ENCODE peak calls at places on chromosomes 11 and 22, in five cellular contexts. Y is breast epithelium; C is Peyer's patch; Q is heart right ventricle; V is naive thymus-derived CD4-positive, alpha-beta T cell. L is an unnamed sample.

GRCh38 chr22:30340911-30341685 is 14.4 kb upstream of the TBC1D10A start:
- DNase-seq in Y (no peak), C (no peak), Q (peak; percentile 79), V (no peak), L (no peak)

GRCh38 chr22:37126383-37126782 is 16.9 kb upstream of the TMPRSS6 start:
- DNase-seq in Y (no peak), C (no peak), Q (no peak), V (no peak), L (no peak)

GRCh38 chr11:2794947-2795346 is 90.6 kb downstream of the CDKN1C start:
- DNase-seq in Y (peak; percentile 47), C (no peak), Q (peak; percentile 10), V (no peak), L (no peak)

GRCh38 chr22:46278656-46279645 is 11.1 kb downstream of the TTC38 start:
- DNase-seq in Y (no peak), C (no peak), Q (no peak), V (no peak), L (no peak)

GRCh38 chr11:99316761-99317475 is 296.2 kb downstream of the CNTN5 start:
- DNase-seq in Y (no peak), C (no peak), Q (peak; percentile 37), V (no peak), L (no peak)

GRCh38 chr11:128766687-128767086 is 72.8 kb downstream of the FLI1 start:
- DNase-seq in Y (no peak), C (no peak), Q (peak; percentile 54), V (no peak), L (no peak)

GRCh38 chr22:27387561-27387960 is 414.0 kb downstream of the MN1 start:
- DNase-seq in Y (no peak), C (peak; percentile 6), Q (no peak), V (no peak), L (no peak)

GRCh38 chr22:39208013-39208680 is 36.6 kb downstream of the PDGFB start:
- DNase-seq in Y (no peak), C (no peak), Q (no peak), V (no peak), L (no peak)

GRCh38 chr22:29947410-29948387 is 64.7 kb downstream of the MTMR3 start:
- DNase-seq in Y (no peak), C (no peak), Q (no peak), V (no peak), L (no peak)

GRCh38 chr11:121933694-121934093 is 182.3 kb downstream of the BLID start:
- DNase-seq in Y (no peak), C (no peak), Q (no peak), V (no peak), L (no peak)

GRCh38 chr11:66880484-66881211 is 23.8 kb downstream of the LRFN4 start:
- DNase-seq in Y (peak; percentile 82), C (no peak), Q (no peak), V (no peak), L (no peak)

GRCh38 chr22:19827341-19828034 is 27.2 kb downstream of the GNB1L start:
- DNase-seq in Y (no peak), C (no peak), Q (no peak), V (no peak), L (no peak)

DNA sequence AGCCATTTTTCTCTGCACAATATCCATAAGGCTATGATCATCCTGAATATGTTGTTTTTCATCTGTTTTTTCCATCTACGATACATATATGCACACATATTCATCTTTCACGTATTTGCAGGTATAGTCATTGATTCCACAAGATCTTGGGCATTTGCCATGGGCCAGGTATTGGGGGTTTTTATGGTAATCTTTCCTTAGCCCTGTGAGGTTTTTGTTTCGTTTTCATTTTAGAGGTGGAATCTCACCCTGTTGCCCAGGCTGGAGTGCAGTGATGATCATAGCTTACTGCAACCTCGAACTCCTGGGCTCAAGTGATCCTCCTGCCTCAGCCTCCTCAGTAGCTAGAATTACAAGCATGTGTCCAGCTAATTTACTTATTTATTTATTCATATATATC is 20.0 kb downstream of the CD6 start:
- DNase-seq in Y (no peak), C (no peak), Q (no peak), V (no peak), L (no peak)
- H3K4me1 ChIP-seq in Y (no peaks in the 10 kb centered on the region), C (peaks cover 4% of the 10 kb centered on the region), Q (no peaks in the 10 kb centered on the region), V (peaks cover 87% of the 10 kb centered on the region), L (peaks cover 75% of the 10 kb centered on the region)

DNA sequence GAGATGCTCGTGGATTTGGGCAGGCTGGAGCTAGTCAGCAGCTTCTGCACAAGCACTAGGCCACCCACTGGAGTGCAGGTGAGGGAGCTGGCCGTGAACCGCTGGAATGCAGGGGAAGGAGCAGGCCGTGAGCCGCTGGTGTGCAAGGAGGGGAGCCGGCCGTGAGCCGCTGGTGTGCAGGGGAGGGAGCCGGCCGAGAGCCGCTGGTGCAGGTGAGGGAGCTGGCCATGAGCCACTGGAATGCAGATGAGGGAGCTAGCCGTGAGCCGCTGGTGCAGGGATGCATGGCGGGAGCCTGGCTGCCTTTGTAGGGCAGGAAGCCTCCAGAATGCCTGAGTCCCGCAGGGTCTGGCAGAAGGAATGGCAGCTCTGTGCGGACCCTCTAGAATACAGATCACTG is 4220.0 kb upstream of the OR11H1 start:
- DNase-seq in Y (no peak), C (no peak), Q (no peak), V (no peak), L (no peak)
- H3K9me3 ChIP-seq in Y (peaks cover 39% of the 10 kb centered on the region), C (no peaks in the 10 kb centered on the region), Q (peaks cover 95% of the 10 kb centered on the region), V (no peaks in the 10 kb centered on the region), L (no peaks in the 10 kb centered on the region)

GRCh38 chr11:12243511-12243910 is 133.1 kb downstream of the MICAL2 start:
- DNase-seq in Y (no peak), C (no peak), Q (no peak), V (no peak), L (no peak)
- H3K4me3 ChIP-seq in Y (no peak overlapping the region), C (no peak overlapping the region), Q (no peak overlapping the region), V (no peak overlapping the region), L (no peak overlapping the region)

DNA sequence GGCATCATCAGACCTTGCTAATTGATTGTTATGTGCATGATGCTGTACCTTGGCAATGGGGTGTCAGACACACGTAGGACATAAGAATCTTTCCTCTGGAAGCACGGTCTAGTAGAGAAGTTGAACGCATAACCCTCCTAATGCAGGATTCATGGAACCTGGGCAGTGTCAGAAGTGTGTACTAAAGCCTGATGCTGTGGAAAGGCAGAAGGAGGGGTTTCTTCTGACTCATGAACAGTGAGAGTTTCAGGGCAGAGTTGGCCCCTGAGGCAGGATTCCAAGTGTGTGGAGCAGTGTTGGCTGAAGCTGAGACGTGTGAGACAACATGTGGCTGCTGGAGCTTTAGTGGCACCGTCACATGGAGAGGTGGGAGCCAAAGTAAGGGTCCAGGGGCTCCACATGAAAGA is 3.5 kb downstream of the PANX1 start:
- DNase-seq in Y (no peak), C (no peak), Q (no peak), V (no peak), L (no peak)
- H3K4me1 ChIP-seq in Y (no peaks in the 10 kb centered on the region), C (no peaks in the 10 kb centered on the region), Q (peaks cover 39% of the 10 kb centered on the region), V (peaks cover 29% of the 10 kb centered on the region), L (peaks cover 17% of the 10 kb centered on the region)

DNA sequence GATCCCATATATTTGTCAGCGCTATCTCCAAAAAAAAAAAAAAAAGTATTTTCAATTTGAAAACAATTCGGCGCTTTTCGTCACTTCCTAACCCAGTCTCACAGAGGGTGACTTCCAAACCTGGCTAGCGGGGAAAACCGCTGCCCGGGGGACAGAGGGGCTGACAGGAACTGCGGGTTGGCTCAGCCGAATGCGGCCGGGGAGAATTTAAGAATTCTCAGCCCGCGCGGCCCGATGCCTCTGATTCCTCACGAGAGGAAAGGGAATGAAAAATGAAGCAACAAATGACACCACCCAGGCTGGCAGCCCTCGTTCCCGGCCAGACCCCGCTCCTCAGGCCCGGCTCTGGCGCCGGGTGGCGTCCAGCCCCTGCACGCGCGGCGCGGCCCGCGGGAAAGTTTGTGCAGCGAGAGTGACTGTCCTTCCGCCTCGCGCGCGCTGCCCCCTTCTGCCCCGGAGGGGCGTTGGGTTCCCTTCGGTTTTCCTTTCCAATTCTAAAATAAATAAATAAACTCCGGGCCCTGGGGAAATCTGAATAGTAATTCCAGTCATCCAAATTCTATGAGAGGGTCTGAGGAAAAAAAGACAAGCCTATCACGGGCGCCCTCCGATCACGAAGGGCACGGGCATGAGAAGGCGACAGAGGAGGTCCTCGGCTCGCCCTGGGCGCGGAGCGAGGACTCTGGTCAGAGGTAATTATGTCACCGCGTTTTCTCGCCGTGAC is 4.8 kb upstream of the PAX6 start:
- DNase-seq in Y (no peak), C (no peak), Q (no peak), V (no peak), L (no peak)
- H3K9me3 ChIP-seq in Y (no peaks in the 10 kb centered on the region), C (no peaks in the 10 kb centered on the region), Q (no peaks in the 10 kb centered on the region), V (no peaks in the 10 kb centered on the region), L (peaks cover 5% of the 10 kb centered on the region)

DNA sequence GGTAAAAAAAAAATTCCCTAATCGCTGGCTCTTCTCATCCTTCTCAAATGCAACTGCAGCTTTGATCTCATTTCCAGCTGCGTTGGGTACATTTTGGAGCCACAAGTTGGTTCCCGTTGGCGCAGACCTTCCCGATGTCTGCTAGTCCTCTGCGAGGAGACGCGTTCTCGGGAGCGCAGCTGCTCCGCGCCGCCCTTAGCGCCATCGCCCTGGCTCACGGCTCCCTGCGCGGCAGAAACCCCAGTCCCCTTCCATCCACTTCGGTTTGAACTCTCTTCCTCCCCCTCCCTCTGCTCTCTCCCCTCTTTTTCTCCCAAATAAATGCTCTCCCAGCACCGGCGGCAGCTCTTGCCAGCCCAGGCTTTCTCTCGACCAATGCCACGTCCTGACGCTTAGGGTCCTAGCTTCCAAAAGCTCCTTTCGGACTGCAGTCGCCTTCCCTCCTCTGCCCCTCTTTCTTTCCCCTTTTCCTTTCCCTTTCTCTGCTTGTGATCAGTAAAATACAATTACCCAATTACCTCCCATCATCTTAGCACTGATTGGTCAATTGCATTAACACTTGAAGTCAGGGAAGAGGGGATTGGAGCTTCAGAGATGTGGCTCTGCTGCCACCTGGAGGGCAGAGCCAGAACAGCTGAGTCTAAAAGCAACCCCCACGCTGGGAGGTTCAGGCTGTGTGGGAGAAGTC is 1165.7 kb downstream of the LRRC4C start:
- DNase-seq in Y (peak; percentile 58), C (no peak), Q (peak; percentile 44), V (no peak), L (no peak)
- H3K4me3 ChIP-seq in Y (peak overlapping the region; percentile 77), C (peak overlapping the region; percentile 24), Q (peak overlapping the region; percentile 62), V (no peak overlapping the region), L (no peak overlapping the region)

GRCh38 chr11:111785076-111785475 is 18.9 kb upstream of the PPP2R1B start:
- DNase-seq in Y (no peak), C (no peak), Q (no peak), V (no peak), L (no peak)

GRCh38 chr11:111779118-111779517 is 12.9 kb upstream of the PPP2R1B start:
- DNase-seq in Y (no peak), C (no peak), Q (no peak), V (no peak), L (no peak)

GRCh38 chr11:111778047-111778558 is 11.9 kb upstream of the PPP2R1B start:
- DNase-seq in Y (no peak), C (no peak), Q (no peak), V (no peak), L (no peak)

GRCh38 chr11:111785886-111786412 is 19.8 kb upstream of the PPP2R1B start:
- DNase-seq in Y (no peak), C (no peak), Q (no peak), V (no peak), L (no peak)

GRCh38 chr11:111782109-111782784 is 16.1 kb upstream of the PPP2R1B start:
- DNase-seq in Y (no peak), C (no peak), Q (no peak), V (no peak), L (no peak)
- H3K4me1 ChIP-seq in Y (no peaks in the 10 kb centered on the region), C (no peaks in the 10 kb centered on the region), Q (peaks cover 8% of the 10 kb centered on the region), V (no peaks in the 10 kb centered on the region), L (no peaks in the 10 kb centered on the region)